ENCODE peak calls at places on chromosomes 2 and 18, in nine cellular contexts. A is IMR-90; F is OCI-LY7; W is right lobe of liver; Q is lower lobe of right lung; B is CD8-positive, alpha-beta memory T cell; R is mesendoderm; T is PC-3; K is colonic mucosa. O is an unnamed sample.

GRCh38 chr2:65292461-65293127 is 65.0 kb downstream of the ACTR2 start:
- DNase-seq in F (no peak), A (no peak), K (no peak), T (no peak), W (no peak), Q (no peak), B (no peak), R (no peak), O (no peak)

GRCh38 chr2:192236136-192236535 is 41.4 kb upstream of the TMEFF2 start:
- DNase-seq in K (no peak), B (no peak), T (peak; percentile 37), W (no peak), R (no peak), F (no peak), Q (no peak), A (peak; percentile 73), O (no peak)

GRCh38 chr2:202079289-202079688 is 6.2 kb downstream of the KIAA2012 start:
- DNase-seq in B (no peak), T (no peak), Q (no peak), F (no peak), W (no peak), R (no peak), A (no peak), K (no peak), O (no peak)

GRCh38 chr2:171069286-171069956 is 91.3 kb downstream of the TLK1 start:
- DNase-seq in F (no peak), Q (no peak), R (no peak), A (no peak), K (no peak), W (no peak), B (no peak), T (no peak), O (no peak)

GRCh38 chr2:235271936-235272335 is 221.9 kb upstream of the AGAP1 start:
- DNase-seq in R (no peak), F (no peak), Q (no peak), A (no peak), B (no peak), T (no peak), K (no peak), W (no peak), O (no peak)

GRCh38 chr2:101698419-101699190 is 1.1 kb downstream of the MAP4K4 start:
- DNase-seq in T (peak; percentile 52), R (peak; percentile 47), W (no peak), K (peak; percentile 34), B (no peak), A (no peak), F (peak; percentile 50), Q (no peak), O (peak; percentile 37)

GRCh38 chr2:219082332-219082958 is 21.7 kb upstream of the IHH start:
- DNase-seq in K (peak; percentile 70), T (no peak), W (peak; percentile 49), R (no peak), F (no peak), A (no peak), B (no peak), Q (peak; percentile 49), O (peak; percentile 50)

GRCh38 chr2:229947544-229947943 is 25.2 kb downstream of the FBXO36 start:
- DNase-seq in B (no peak), W (no peak), A (no peak), R (no peak), T (no peak), F (no peak), K (no peak), Q (no peak), O (no peak)

GRCh38 chr2:26848336-26849055 is 564 bp downstream of the DPYSL5 start:
- DNase-seq in Q (no peak), K (no peak), W (no peak), B (no peak), T (no peak), R (peak; percentile 40), A (no peak), F (no peak), O (no peak)

GRCh38 chr2:106106627-106107508 is 87.2 kb downstream of the UXS1 start:
- DNase-seq in B (no peak), K (no peak), Q (no peak), A (no peak), R (no peak), W (no peak), F (no peak), T (no peak), O (no peak)

GRCh38 chr2:11292464-11293255 is 51.8 kb downstream of the ROCK2 start:
- DNase-seq in R (peak; percentile 83), Q (no peak), F (no peak), W (no peak), K (no peak), B (no peak), T (no peak), A (peak; percentile 23), O (no peak)

GRCh38 chr2:5287558-5288334 is 404.4 kb upstream of the SOX11 start:
- DNase-seq in A (no peak), Q (no peak), K (no peak), T (no peak), B (no peak), F (no peak), W (no peak), R (no peak), O (no peak)

GRCh38 chr2:127174176-127174575 is 45.9 kb downstream of the CYP27C1 start:
- DNase-seq in A (peak; percentile 56), Q (no peak), K (no peak), T (peak; percentile 39), W (no peak), R (no peak), F (no peak), B (no peak), O (no peak)

GRCh38 chr2:164620873-164621760 is at the start of gene GRB14:
- DNase-seq in A (no peak), T (peak; percentile 31), F (no peak), B (no peak), K (peak; percentile 37), R (peak; percentile 93), W (peak; percentile 91), Q (peak; percentile 72), O (peak; percentile 46)

GRCh38 chr2:223051580-223052375 is at the start of gene KCNE4:
- DNase-seq in Q (no peak), F (no peak), W (no peak), B (no peak), K (peak; percentile 42), A (peak; percentile 82), T (peak; percentile 21), R (no peak), O (no peak)

GRCh38 chr2:197885587-197885986 is 81.2 kb downstream of the PLCL1 start:
- DNase-seq in T (no peak), F (no peak), B (no peak), A (no peak), R (no peak), K (no peak), Q (no peak), W (no peak), O (no peak)

GRCh38 chr2:88880441-88880953 is 189.0 kb downstream of the RPIA start:
- DNase-seq in A (peak; percentile 39), B (peak; percentile 4), F (peak; percentile 84), W (no peak), R (peak; percentile 63), K (peak; percentile 53), T (peak; percentile 72), Q (no peak), O (peak; percentile 29)

GRCh38 chr2:222448806-222449205 is 24.5 kb downstream of the SGPP2 start:
- DNase-seq in B (no peak), R (no peak), K (no peak), T (no peak), Q (no peak), W (no peak), F (no peak), A (peak; percentile 44), O (no peak)

GRCh38 chr2:58057890-58058590 is 11.4 kb downstream of the VRK2 start:
- DNase-seq in F (no peak), R (no peak), T (no peak), Q (no peak), B (no peak), A (no peak), W (no peak), K (no peak), O (no peak)

GRCh38 chr2:173881466-173881865 is 83.7 kb downstream of the SP3 start:
- DNase-seq in R (no peak), K (peak; percentile 29), B (no peak), F (peak; percentile 67), Q (no peak), T (no peak), A (peak; percentile 7), W (no peak), O (no peak)
- H3K4me1 ChIP-seq in R (no peaks in the 10 kb centered on the region), K (no peaks in the 10 kb centered on the region), B (no peaks in the 10 kb centered on the region), F (peaks cover 62% of the 10 kb centered on the region), Q (peaks cover 7% of the 10 kb centered on the region), T (peaks cover 6% of the 10 kb centered on the region), A (no peaks in the 10 kb centered on the region), W (no peaks in the 10 kb centered on the region), O (no peaks in the 10 kb centered on the region)

GRCh38 chr2:69934614-69934908 is 19.7 kb downstream of the MXD1 start:
- DNase-seq in K (no peak), W (no peak), Q (no peak), T (no peak), B (no peak), F (no peak), A (no peak), R (no peak), O (no peak)
- H3K4me1 ChIP-seq in K (peaks cover 3% of the 10 kb centered on the region), W (peaks cover 13% of the 10 kb centered on the region), Q (peaks cover 48% of the 10 kb centered on the region), T (peaks cover 40% of the 10 kb centered on the region), B (peaks cover 9% of the 10 kb centered on the region), F (peaks cover 14% of the 10 kb centered on the region), A (peaks cover 11% of the 10 kb centered on the region), R (peaks cover 2% of the 10 kb centered on the region), O (no peaks in the 10 kb centered on the region)

GRCh38 chr18:35095983-35096676 is 54.9 kb downstream of the MAPRE2 start:
- DNase-seq in T (no peak), Q (no peak), R (no peak), A (peak; percentile 35), B (no peak), K (no peak), W (no peak), F (no peak), O (no peak)
- H3K4me1 ChIP-seq in T (no peaks in the 10 kb centered on the region), Q (no peaks in the 10 kb centered on the region), R (no peaks in the 10 kb centered on the region), A (no peaks in the 10 kb centered on the region), B (no peaks in the 10 kb centered on the region), K (no peaks in the 10 kb centered on the region), W (no peaks in the 10 kb centered on the region), F (no peaks in the 10 kb centered on the region), O (no peaks in the 10 kb centered on the region)

GRCh38 chr2:69512446-69512845 is 75.2 kb upstream of the NFU1 start:
- DNase-seq in R (no peak), F (no peak), K (no peak), T (no peak), Q (no peak), A (no peak), B (no peak), W (no peak), O (no peak)

GRCh38 chr2:69514406-69514805 is 77.2 kb upstream of the NFU1 start:
- DNase-seq in W (no peak), A (peak; percentile 89), T (no peak), B (no peak), F (no peak), K (no peak), Q (no peak), R (peak; percentile 79), O (no peak)

GRCh38 chr2:69509750-69510140 is 72.5 kb upstream of the NFU1 start:
- DNase-seq in R (no peak), K (no peak), A (no peak), F (no peak), Q (no peak), B (no peak), W (no peak), T (no peak), O (no peak)

GRCh38 chr2:69509011-69509749 is 71.9 kb upstream of the NFU1 start:
- DNase-seq in Q (no peak), R (no peak), T (no peak), B (no peak), A (peak; percentile 32), K (peak; percentile 38), F (no peak), W (no peak), O (no peak)

GRCh38 chr2:69510204-69510603 is 73.0 kb upstream of the NFU1 start:
- DNase-seq in W (no peak), Q (no peak), R (no peak), K (no peak), B (no peak), F (no peak), A (no peak), T (no peak), O (no peak)
- H3K4me1 ChIP-seq in W (no peaks in the 10 kb centered on the region), Q (peaks cover under 1% of the 10 kb centered on the region), R (no peaks in the 10 kb centered on the region), K (peaks cover 10% of the 10 kb centered on the region), B (no peaks in the 10 kb centered on the region), F (no peaks in the 10 kb centered on the region), A (peaks cover 15% of the 10 kb centered on the region), T (no peaks in the 10 kb centered on the region), O (peaks cover 5% of the 10 kb centered on the region)

O was measured in Peyer's patch.